ENCODE peak calls at places on chromosomes 12 and 14, in four cellular contexts. N is HL-60, V is GM12878, C is K562. U is an unnamed sample.

GRCh38 chr12:124442772-124443445 is 124.5 kb downstream of the NCOR2 start:
- DNase-seq in V (no peak), N (no peak), C (no peak), U (no peak)

GRCh38 chr12:3035171-3035570 is 42.0 kb upstream of the TSPAN9 start:
- DNase-seq in N (no peak), C (no peak), V (no peak), U (no peak)

GRCh38 chr12:56759270-56759908 is 3.7 kb upstream of the HSD17B6 start:
- DNase-seq in N (no peak), C (no peak), V (no peak), U (no peak)

GRCh38 chr14:61652526-61653262 is 42.6 kb upstream of the HIF1A start:
- DNase-seq in N (no peak), V (no peak), C (no peak), U (no peak)

GRCh38 chr14:64873506-64874220 is 6.0 kb downstream of the SPTB start:
- DNase-seq in C (no peak), V (no peak), N (no peak), U (no peak)

GRCh38 chr12:2845280-2845679 is 10.4 kb upstream of the NRIP2 start:
- DNase-seq in V (no peak), C (peak), N (no peak), U (no peak)

GRCh38 chr12:11810160-11810559 is 160.7 kb downstream of the ETV6 start:
- DNase-seq in C (no peak), V (no peak), N (peak), U (no peak)

GRCh38 chr12:46786774-46787173 is 39.0 kb downstream of the SLC38A4 start:
- DNase-seq in V (no peak), N (no peak), C (no peak), U (no peak)

GRCh38 chr12:62865860-62866407 is 69.0 kb downstream of the PPM1H start:
- DNase-seq in C (no peak), V (no peak), N (no peak), U (no peak)

GRCh38 chr12:45543887-45544286 is 185.6 kb upstream of the ARID2 start:
- DNase-seq in C (peak), N (peak), V (peak), U (peak)

GRCh38 chr12:2344476-2344875 is 291.7 kb downstream of the CACNA1C start:
- DNase-seq in V (no peak), N (no peak), C (no peak), U (no peak)

GRCh38 chr12:25977047-25977446 is 18.6 kb downstream of the RASSF8 start:
- DNase-seq in C (no peak), N (no peak), V (no peak), U (no peak)

GRCh38 chr12:101671157-101671791 is 26.2 kb upstream of the CHPT1 start:
- DNase-seq in C (no peak), V (peak), N (peak), U (peak)

GRCh38 chr12:107318804-107319535 is 225.6 kb upstream of the CRY1 start:
- DNase-seq in C (no peak), V (no peak), N (peak), U (peak)

GRCh38 chr12:94710933-94711332 is 60.6 kb upstream of the TMCC3 start:
- DNase-seq in V (no peak), N (peak), C (peak), U (no peak)

GRCh38 chr12:123250471-123251383 is 17.5 kb downstream of the MTRFR start:
- DNase-seq in C (peak), N (no peak), V (no peak), U (no peak)

GRCh38 chr12:66776974-66777373 is 98.1 kb upstream of the GRIP1 start:
- DNase-seq in V (peak), C (no peak), N (no peak), U (peak)

GRCh38 chr12:57591567-57592325 is 754 bp downstream of the PIP4K2C start:
- DNase-seq in C (peak), V (no peak), N (peak), U (no peak)

GRCh38 chr12:120652671-120653435 is 12.4 kb downstream of the CABP1 start:
- DNase-seq in C (no peak), V (no peak), N (no peak), U (no peak)

GRCh38 chr12:28340261-28340660 is 150.0 kb downstream of the CCDC91 start:
- DNase-seq in V (no peak), C (no peak), N (no peak), U (no peak)

GRCh38 chr14:81400852-81401251 is 728 bp upstream of the STON2 start:
- DNase-seq in V (no peak), N (no peak), C (peak), U (no peak)

GRCh38 chr12:4720637-4720995 is 416 bp downstream of the GALNT8 start:
- DNase-seq in V (no peak), N (no peak), C (no peak), U (no peak)

GRCh38 chr12:132141976-132142678 is 2.0 kb downstream of the DDX51 start:
- DNase-seq in C (no peak), N (no peak), V (no peak), U (no peak)

GRCh38 chr12:18888062-18888461 is 150.1 kb downstream of the CAPZA3 start:
- DNase-seq in V (no peak), C (no peak), N (no peak), U (no peak)

GRCh38 chr14:88233915-88234314 is 89.2 kb downstream of the KCNK10 start:
- DNase-seq in V (no peak), C (peak), N (no peak), U (no peak)

DNA sequence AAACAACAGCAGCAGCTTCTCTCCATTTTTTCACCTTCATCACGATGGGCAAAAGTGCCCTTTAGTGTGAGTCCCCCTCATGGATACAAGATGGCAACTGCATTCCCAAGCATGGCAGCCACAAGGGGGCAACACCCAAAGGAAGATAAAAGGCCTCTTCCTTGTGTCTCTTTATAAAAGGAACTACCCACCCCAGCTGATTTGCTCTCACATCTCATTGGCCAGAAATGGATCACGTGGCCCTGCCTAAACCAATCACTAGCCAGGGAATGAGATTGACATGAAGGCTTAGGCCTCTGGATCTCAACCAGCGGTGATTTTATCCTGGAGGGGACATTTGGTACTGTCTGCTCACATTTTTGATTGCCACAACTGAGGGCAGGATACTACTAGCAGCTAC is 21.9 kb upstream of the IFT81 start:
- DNase-seq in C (peak), N (peak), V (no peak), U (no peak)
- TF ChIP-seq SPI1 in C (no peak), N (no peak), V (no peak), U (no peak)

GRCh38 chr12:112711026-112711425 is 80.5 kb upstream of the RPH3A start:
- DNase-seq in C (no peak), N (no peak), V (no peak), U (no peak)

GRCh38 chr12:112705037-112705632 is 86.4 kb upstream of the RPH3A start:
- DNase-seq in C (no peak), V (no peak), N (no peak), U (no peak)
- TF ChIP-seq SPI1 in C (no peak), V (no peak), N (no peak), U (no peak)

GRCh38 chr14:21723431-21724045 is 49.9 kb upstream of the OR4E1 start:
- DNase-seq in N (peak), V (no peak), C (peak), U (no peak)
- TF ChIP-seq SPI1 in N (no peak), V (no peak), C (no peak), U (no peak)

DNA sequence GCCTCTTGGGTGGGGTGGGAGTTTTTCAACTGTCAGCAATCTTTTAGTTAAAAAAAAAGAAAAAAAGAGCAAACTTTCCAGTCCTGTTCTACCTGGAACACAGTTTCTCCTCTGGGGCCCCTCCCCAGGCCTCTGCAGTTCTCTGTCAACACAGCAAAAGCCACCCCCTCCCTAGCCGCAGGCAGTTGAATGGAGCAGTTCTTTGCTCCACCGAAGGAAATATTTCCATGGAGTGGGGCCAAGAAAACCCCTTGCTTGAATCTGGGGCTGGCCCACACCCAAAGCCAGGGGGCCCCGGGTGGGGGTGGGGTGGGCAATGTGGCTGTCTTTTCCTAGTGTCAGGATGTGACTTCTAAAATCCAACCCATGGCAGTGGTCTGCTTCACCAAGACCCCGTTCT is 5.0 kb upstream of the MEG3 start:
- DNase-seq in C (no peak), V (no peak), N (no peak), U (no peak)
- TF ChIP-seq SPI1 in C (no peak), V (no peak), N (no peak), U (no peak)

DNA sequence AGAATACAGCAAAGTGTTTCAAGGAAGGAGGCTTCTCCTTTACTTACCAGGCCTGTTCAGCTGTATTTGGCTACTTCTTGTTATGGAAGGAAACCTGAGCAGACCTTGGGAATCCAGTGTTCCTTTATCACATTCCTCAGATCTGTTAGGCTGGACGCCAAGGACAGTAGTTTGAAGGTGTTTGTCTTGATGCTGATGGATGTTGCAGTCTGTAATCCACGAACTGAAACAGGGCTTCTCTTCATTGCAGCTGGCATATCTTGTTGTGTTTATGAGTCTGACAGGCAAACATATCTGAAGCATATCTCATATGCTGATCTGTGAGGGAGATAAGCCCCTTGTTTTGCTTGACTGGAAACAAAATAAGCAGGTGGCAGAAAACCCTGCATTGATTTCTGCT is 904.3 kb downstream of the NRXN3 start:
- DNase-seq in V (no peak), N (no peak), C (no peak), U (no peak)
- TF ChIP-seq SPI1 in V (no peak), N (no peak), C (no peak), U (no peak)

GRCh38 chr14:71361335-71361734 is 454.1 kb downstream of the PCNX1 start:
- DNase-seq in C (peak), N (peak), V (no peak), U (no peak)
- TF ChIP-seq SPI1 in C (no peak), N (no peak), V (no peak), U (no peak)

U was measured in GM12891.